ENCODE peak calls at places on chromosomes 11 and 22, in nine cellular contexts. C, B, E, G, K, N, M, W and H are unnamed samples.

GRCh38 chr11:68295940-68296339 is 16.5 kb upstream of the LRP5 start:
- DNase-seq in C (no peak), B (no peak), E (no peak), G (no peak), K (no peak), N (no peak), M (no peak), W (no peak), H (no peak)

GRCh38 chr11:76665172-76665571 is 5.4 kb downstream of the LRRC32 start:
- DNase-seq in C (no peak), B (peak), E (peak), G (no peak), K (no peak), N (no peak), M (no peak), W (peak), H (no peak)

GRCh38 chr22:29219881-29220670 is 14.4 kb downstream of the EMID1 start:
- DNase-seq in C (peak), B (no peak), E (no peak), G (no peak), K (no peak), N (no peak), M (no peak), W (no peak), H (peak)

GRCh38 chr11:65883058-65883761 is 3.6 kb downstream of the CTSW start:
- DNase-seq in C (no peak), B (no peak), E (peak), G (no peak), K (no peak), N (no peak), M (no peak), W (no peak), H (no peak)

GRCh38 chr11:71325418-71326327 is 73.3 kb upstream of the SHANK2 start:
- DNase-seq in C (no peak), B (no peak), E (no peak), G (no peak), K (no peak), N (no peak), M (no peak), W (peak), H (no peak)

GRCh38 chr22:42972592-42973535 is 42.1 kb downstream of the PACSIN2 start:
- DNase-seq in C (no peak), B (no peak), E (peak), G (no peak), K (no peak), N (no peak), M (no peak), W (no peak), H (peak)

GRCh38 chr11:31844351-31844750 is 33.2 kb upstream of the PAX6 start:
- DNase-seq in C (no peak), B (no peak), E (no peak), G (no peak), K (no peak), N (no peak), M (no peak), W (no peak), H (no peak)

GRCh38 chr11:57480409-57481137 is 20.2 kb downstream of the RTN4RL2 start:
- DNase-seq in C (peak), B (peak), E (peak), G (peak), K (no peak), N (no peak), M (peak), W (no peak), H (peak)

GRCh38 chr11:47257178-47257517 is 648 bp upstream of the NR1H3 start:
- DNase-seq in C (no peak), B (no peak), E (no peak), G (no peak), K (no peak), N (no peak), M (no peak), W (no peak), H (no peak)

GRCh38 chr11:47259178-47259977 is 1.6 kb downstream of the NR1H3 start:
- DNase-seq in C (peak), B (no peak), E (peak), G (peak), K (no peak), N (no peak), M (no peak), W (no peak), H (peak)

GRCh38 chr11:47258317-47258902 is 614 bp downstream of the NR1H3 start:
- DNase-seq in C (no peak), B (no peak), E (no peak), G (no peak), K (no peak), N (no peak), M (no peak), W (no peak), H (no peak)

GRCh38 chr11:47256374-47256773 is 1.4 kb upstream of the NR1H3 start:
- DNase-seq in C (no peak), B (no peak), E (no peak), G (no peak), K (no peak), N (no peak), M (no peak), W (no peak), H (no peak)

DNA sequence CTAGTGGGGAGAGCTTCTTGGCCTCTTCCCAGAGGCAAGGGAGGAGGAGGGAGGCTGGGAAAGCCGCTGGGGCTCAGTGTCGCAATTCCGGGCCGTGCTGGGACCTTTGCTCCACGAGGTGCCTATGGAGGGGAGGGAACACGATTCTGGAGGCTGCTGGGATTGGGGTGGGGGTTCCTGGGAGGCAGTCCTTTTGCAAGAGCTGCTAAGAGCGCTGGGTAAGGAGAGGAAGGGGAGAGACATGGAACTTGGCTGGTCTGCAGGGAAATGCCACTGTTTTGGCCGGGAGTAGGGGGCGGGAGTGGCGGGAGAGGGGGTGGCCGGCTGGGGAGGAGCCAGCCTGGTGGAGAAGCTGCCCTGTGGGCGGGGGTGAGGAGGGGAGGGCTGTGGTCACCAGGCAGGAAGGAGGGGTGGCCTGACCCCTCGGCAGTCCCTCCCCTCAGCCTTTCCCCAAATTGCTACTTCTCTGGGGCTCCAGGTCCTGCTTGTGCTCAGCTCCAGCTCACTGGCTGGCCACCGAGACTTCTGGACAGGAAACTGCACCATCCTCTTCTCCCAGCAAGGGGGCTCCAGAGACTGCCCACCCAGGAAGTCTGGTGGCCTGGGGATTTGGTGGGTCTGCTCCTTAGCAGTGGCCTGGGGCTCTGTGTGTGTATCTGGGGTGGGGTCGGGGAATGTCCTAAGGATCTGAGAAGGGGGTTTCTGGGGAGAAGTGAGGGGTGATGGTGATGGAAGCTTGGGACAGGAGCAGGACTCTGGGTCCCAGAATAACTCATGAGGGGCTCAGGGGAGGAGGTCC is at the start of gene NR1H3:
- DNase-seq in C (peak), B (peak), E (peak), G (peak), K (no peak), N (no peak), M (peak), W (peak), H (peak)
- TF ChIP-seq EP300 in C (peak), B (no peak), E (no peak), G (no peak), K (no peak), N (no peak), M (no peak), W (no peak), H (no peak)

GRCh38 chr11:827146-827860 is 416 bp upstream of the CRACR2B start:
- DNase-seq in C (peak), B (no peak), E (peak), G (no peak), K (no peak), N (no peak), M (no peak), W (no peak), H (peak)

GRCh38 chr11:824292-824880 is 3.3 kb upstream of the CRACR2B start:
- DNase-seq in C (no peak), B (no peak), E (peak), G (no peak), K (no peak), N (no peak), M (no peak), W (no peak), H (peak)

GRCh38 chr11:824942-825341 is 2.8 kb upstream of the CRACR2B start:
- DNase-seq in C (no peak), B (no peak), E (no peak), G (no peak), K (no peak), N (no peak), M (no peak), W (no peak), H (no peak)

GRCh38 chr11:826836-827145 is 928 bp upstream of the CRACR2B start:
- DNase-seq in C (no peak), B (no peak), E (no peak), G (no peak), K (no peak), N (no peak), M (no peak), W (no peak), H (no peak)

DNA sequence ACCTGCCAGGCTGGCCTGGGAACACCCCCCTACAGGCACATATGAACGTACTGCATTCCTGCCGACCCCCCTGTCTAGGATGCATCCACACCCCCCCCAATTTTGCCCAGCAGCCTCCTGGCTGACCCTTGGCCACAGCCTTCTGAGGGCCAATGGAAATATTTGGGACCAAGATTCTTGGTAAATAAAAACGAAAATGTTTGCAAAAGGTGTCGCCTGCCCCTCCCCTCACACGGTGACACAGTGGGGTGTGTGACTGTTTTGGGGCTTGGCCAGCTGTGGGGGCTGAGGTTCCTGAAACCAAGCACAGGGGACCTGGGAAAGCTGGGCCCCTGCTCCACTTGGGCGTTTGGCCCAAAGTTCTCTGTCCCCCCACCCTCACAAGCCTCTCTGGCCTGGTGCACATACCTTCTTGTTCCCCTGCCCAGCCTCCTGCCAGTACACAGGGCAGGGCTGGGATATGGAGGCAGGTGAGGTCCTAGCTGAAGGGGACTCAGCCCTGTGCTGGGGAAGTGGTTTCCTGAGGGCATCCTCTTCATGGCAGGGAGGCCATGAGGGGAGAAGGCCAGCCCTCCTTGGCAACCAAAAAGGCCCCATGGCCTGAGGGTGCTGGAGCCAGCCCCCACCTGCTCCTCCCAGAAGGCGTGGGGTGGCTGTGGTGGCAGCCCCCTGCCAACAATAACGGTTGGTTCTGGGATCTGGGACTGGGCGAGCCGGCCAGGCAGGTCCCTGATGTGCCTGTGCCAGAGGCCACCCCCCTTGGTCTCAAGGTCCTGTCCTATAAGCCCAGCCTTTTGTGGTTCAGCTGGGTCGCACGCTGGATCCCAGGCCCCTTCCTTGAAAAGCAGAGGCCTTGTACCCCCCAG is 2.1 kb upstream of the CRACR2B start:
- DNase-seq in C (no peak), B (no peak), E (peak), G (no peak), K (no peak), N (no peak), M (no peak), W (no peak), H (peak)
- TF ChIP-seq EP300 in C (no peak), B (no peak), E (no peak), G (no peak), K (no peak), N (no peak), M (no peak), W (no peak), H (no peak)

DNA sequence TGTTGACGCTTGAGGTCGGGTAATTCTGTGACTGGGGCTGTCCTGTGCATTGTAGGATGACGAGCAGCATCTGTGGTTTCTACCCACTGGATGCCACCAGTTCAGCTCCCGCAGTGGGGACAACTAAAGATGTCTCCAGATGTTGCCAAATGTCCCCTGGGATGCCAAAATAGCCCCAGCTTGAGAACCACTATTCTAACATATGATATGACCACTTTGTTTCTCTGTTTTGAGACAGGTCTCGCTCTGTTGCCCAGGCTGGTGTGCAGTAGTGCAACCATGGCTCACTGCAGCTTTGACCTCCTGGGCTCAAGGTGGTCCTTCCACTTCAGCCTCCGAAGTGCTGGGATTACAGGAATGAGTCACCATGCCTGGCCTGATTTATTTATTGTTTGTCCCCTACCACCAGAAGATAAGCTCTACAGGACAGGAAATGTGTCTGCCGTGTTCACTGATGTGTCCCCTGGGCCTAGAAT is 4.4 kb upstream of the MEN1 start:
- DNase-seq in C (peak), B (no peak), E (no peak), G (no peak), K (no peak), N (peak), M (no peak), W (no peak), H (no peak)
- TF ChIP-seq EP300 in C (no peak), B (no peak), E (no peak), G (no peak), K (no peak), N (peak), M (no peak), W (no peak), H (no peak)

DNA sequence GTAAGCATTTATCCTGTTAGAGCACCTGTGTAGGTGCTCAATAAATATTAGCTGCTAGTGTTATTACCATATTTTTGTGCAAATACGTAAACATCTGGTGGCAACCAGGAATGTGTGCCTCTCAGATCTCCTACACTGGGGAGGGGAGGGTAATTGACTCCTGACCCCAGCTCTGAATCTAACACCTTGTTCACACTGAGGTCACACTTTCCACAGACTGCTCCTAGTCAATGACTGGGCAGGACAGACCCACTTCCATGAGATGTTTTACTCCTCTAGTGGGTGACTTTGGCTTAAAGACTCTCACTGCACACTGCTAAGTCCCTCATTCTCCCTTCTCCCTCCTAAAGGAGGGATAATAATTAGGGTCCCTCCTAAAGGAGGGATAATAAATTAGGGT is 7.8 kb downstream of the CSTPP1 start:
- DNase-seq in C (no peak), B (no peak), E (no peak), G (no peak), K (no peak), N (no peak), M (no peak), W (no peak), H (no peak)
- TF ChIP-seq EP300 in C (no peak), B (no peak), E (no peak), G (no peak), K (no peak), N (no peak), M (no peak), W (no peak), H (no peak)

GRCh38 chr22:35619336-35620094 is 2.4 kb upstream of the MB start:
- DNase-seq in C (no peak), B (no peak), E (peak), G (no peak), K (no peak), N (no peak), M (no peak), W (no peak), H (no peak)
- TF ChIP-seq EP300 in C (no peak), B (no peak), E (no peak), G (no peak), K (no peak), N (no peak), M (no peak), W (no peak), H (no peak)

GRCh38 chr22:39177456-39177775 is 24.9 kb upstream of the CBX7 start:
- DNase-seq in C (no peak), B (no peak), E (no peak), G (no peak), K (no peak), N (no peak), M (no peak), W (no peak), H (no peak)
- TF ChIP-seq EP300 in C (no peak), B (no peak), E (no peak), G (no peak), K (no peak), N (no peak), M (no peak), W (no peak), H (no peak)

DNA sequence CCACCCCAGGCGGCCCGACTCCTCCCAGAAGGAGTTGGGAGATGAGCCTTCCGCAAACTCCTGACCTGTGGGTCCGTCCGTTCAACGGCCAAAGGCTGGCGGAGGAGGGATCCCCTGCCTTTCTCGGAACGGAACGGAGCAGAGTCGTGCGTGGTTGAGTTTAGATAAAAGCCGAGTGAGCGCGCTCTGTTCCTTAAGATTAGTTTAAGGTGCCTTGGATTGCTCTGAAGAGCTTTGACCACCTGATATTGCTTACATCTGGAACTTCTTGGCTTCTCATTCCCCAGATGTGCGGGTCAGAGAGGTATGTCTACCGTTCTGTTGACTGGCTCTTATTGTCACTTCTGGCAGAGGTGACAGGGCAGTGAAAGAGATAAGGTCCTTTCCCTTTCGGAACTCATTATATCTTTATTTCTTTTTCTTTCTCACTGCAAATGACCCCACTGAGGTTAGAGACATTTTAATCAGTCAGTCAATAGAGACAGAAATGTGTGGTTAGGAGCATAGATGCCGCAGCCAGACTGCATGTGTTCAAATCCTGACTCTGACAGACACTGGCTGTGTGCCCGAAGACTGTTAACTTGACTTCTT is at the start of gene TRIM6:
- DNase-seq in C (no peak), B (peak), E (peak), G (peak), K (no peak), N (no peak), M (peak), W (peak), H (peak)
- TF ChIP-seq EP300 in C (no peak), B (no peak), E (no peak), G (no peak), K (no peak), N (no peak), M (no peak), W (no peak), H (no peak)